ENCODE peak calls at places on chromosomes 2 and 18, in nine cellular contexts. Z is foreskin fibroblast, O is HFFc6, F is uterus, U is GM20000, P is RWPE1, W is AG09309, D is left ventricle myocardium inferior, T is mesothelial cell of epicardium. R is an unnamed sample.
A peak's percentile ranks its signal among the peaks of the same experiment; 100 is the strongest.

GRCh38 chr2:60529111-60529510 is 24.3 kb downstream of the BCL11A start:
- DNase-seq in Z (no peak), O (no peak), F (no peak), U (no peak), P (no peak), W (no peak), D (no peak), T (no peak), R (no peak)

GRCh38 chr2:173002751-173003541 is 72.7 kb upstream of the MAP3K20 start:
- DNase-seq in Z (no peak), O (no peak), F (no peak), U (no peak), P (no peak), W (no peak), D (no peak), T (no peak), R (no peak)

GRCh38 chr2:165357758-165358157 is 111.7 kb upstream of the CSRNP3 start:
- DNase-seq in Z (peak; percentile 78), O (peak; percentile 15), F (no peak), U (no peak), P (peak; percentile 44), W (peak; percentile 18), D (no peak), T (no peak), R (no peak)

GRCh38 chr2:97963079-97963406 is 32.7 kb downstream of the TMEM131 start:
- DNase-seq in Z (no peak), O (no peak), F (no peak), U (no peak), P (no peak), W (no peak), D (no peak), T (no peak), R (no peak)

GRCh38 chr18:25102657-25103056 is 249.3 kb downstream of the ZNF521 start:
- DNase-seq in Z (no peak), O (no peak), F (no peak), U (no peak), P (no peak), W (no peak), D (no peak), T (no peak), R (no peak)

GRCh38 chr18:5995626-5996025 is 100.3 kb upstream of the TMEM200C start:
- DNase-seq in Z (no peak), O (no peak), F (no peak), U (no peak), P (no peak), W (no peak), D (no peak), T (no peak), R (no peak)

GRCh38 chr18:47397671-47398319 is 146.3 kb upstream of the SKOR2 start:
- DNase-seq in Z (no peak), O (no peak), F (no peak), U (peak; percentile 38), P (no peak), W (no peak), D (no peak), T (no peak), R (peak; percentile 6)

GRCh38 chr2:97740590-97741182 is 27.3 kb downstream of the ZAP70 start:
- DNase-seq in Z (peak; percentile 43), O (no peak), F (no peak), U (peak; percentile 87), P (peak; percentile 36), W (no peak), D (peak; percentile 29), T (no peak), R (peak; percentile 63)

GRCh38 chr2:17959833-17960232 is 81.4 kb downstream of the KCNS3 start:
- DNase-seq in Z (no peak), O (no peak), F (no peak), U (no peak), P (no peak), W (no peak), D (no peak), T (no peak), R (no peak)

GRCh38 chr2:149715005-149715592 is 127.5 kb upstream of the MMADHC start:
- DNase-seq in Z (peak; percentile 75), O (peak; percentile 53), F (no peak), U (peak; percentile 3), P (peak; percentile 19), W (peak; percentile 33), D (no peak), T (no peak), R (no peak)

GRCh38 chr18:79970419-79971133 is 6.1 kb downstream of the HSBP1L1 start:
- DNase-seq in Z (no peak), O (no peak), F (no peak), U (no peak), P (no peak), W (no peak), D (no peak), T (no peak), R (no peak)

GRCh38 chr2:225173909-225174308 is 131.6 kb upstream of the DOCK10 start:
- DNase-seq in Z (peak; percentile 38), O (no peak), F (no peak), U (no peak), P (no peak), W (no peak), D (no peak), T (no peak), R (no peak)

DNA sequence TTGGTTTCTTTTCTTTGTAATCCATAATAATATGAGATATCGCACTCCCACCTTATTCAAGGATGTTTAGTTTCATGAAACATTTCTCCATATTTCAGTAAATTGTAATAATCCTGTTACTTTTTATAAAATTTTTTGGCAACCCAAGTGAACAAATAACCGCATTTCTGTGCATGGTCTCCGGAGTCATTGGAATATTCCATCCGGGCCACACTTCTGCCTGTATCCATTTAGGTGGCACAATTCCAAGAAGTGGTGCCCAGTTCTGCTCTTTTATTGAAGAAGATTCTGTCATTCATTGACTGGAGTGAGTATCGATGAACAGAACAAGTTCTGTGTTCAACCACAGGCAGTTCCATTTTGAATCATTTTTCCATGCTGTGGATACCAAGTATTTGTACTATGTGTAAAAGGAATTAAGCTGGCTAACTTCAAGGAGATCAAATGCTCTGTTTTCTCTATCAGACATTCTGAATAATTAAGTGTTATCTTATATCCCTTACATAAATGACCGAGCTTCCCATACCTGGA is 26.6 kb upstream of the ICOS start:
- DNase-seq in Z (peak; percentile 17), O (no peak), F (no peak), U (no peak), P (no peak), W (no peak), D (no peak), T (no peak), R (no peak)
- TF ChIP-seq CTCF in Z (no peak), O (peak; percentile 41), F (no peak), U (no peak), P (peak; percentile 34), W (no peak), D (no peak), T (no peak), R (no peak)

DNA sequence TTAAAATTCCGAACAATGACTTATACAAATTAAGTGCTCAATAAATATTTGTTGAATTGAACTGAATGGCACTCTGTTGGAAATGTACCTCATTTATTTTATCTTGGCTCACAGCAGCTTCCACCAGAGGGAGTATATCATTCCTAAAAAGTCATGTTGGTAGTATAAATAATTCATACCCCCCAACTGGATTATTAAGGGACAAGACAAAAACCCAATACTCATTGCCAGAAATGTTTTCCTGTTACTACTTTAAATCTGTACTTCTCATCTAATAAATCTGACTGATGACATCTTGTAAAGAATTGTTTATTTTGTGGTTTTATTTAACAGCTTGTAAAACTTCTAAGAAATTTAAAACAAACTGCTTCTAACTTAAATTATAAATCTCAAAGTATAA is 163.9 kb downstream of the CDH2 start:
- DNase-seq in Z (peak; percentile 29), O (no peak), F (no peak), U (no peak), P (no peak), W (no peak), D (no peak), T (no peak), R (no peak)
- TF ChIP-seq CTCF in Z (peak; percentile 51), O (peak; percentile 81), F (no peak), U (no peak), P (peak; percentile 39), W (peak; percentile 50), D (peak; percentile 54), T (no peak), R (peak; percentile 60)

DNA sequence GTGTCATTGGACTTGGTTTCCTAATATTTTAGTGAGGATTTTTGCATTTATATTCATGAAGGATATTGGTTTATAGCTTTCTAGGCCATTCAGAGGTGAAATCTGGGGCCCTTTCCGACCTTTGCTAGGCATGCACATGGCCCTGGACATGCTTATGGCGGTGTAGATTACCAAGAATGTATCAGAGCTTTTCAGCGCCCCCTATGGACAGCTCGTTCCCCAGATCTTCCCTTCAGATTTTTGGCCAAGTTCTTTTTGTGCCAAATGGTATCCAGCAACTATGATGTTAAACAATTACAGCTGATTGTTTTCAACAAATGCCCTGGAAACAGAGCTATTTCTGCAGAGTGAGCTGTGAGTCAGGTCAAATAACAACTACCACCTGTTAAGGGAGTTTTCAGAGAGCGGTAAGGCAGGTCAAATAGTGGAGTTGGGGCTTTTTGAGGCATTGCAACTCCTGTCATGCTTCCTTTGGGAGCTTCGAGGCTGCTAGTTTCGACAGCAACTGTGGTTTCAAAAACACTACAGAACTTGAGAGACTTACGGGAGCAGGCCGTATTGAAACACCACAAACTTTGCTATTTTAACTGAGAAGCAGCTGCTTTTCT is 188.3 kb downstream of the ZNF516 start:
- DNase-seq in Z (no peak), O (no peak), F (no peak), U (no peak), P (no peak), W (no peak), D (no peak), T (no peak), R (no peak)
- TF ChIP-seq CTCF in Z (no peak), O (peak; percentile 56), F (no peak), U (no peak), P (no peak), W (peak; percentile 3), D (no peak), T (peak; percentile 33), R (peak; percentile 20)

DNA sequence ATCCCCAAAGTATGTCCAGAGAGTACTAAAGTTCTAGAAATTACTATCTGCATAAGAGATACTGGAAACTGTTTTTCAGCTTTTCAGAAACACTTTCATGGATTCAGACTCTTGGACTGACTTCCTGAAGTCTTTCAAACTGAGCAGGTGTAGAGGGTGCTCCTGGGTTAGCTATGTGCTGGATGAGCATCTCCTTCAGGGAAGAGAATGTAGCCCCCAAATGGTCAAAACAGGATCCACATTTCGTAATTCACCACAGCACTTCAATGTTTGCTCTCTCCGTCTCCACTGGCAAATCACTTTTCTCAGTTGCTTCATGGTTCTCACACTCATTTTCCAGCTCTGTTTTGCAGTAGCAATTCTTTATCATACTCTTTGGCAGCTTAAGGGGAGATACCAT is 23.2 kb upstream of the SATB2 start:
- DNase-seq in Z (no peak), O (no peak), F (no peak), U (no peak), P (no peak), W (no peak), D (no peak), T (no peak), R (no peak)
- TF ChIP-seq CTCF in Z (no peak), O (no peak), F (no peak), U (no peak), P (no peak), W (no peak), D (no peak), T (no peak), R (no peak)

GRCh38 chr2:161414385-161415040 is 1.6 kb upstream of the TBR1 start:
- DNase-seq in Z (peak; percentile 66), O (peak; percentile 19), F (no peak), U (peak; percentile 56), P (peak; percentile 25), W (no peak), D (no peak), T (no peak), R (peak; percentile 55)
- TF ChIP-seq CTCF in Z (no peak), O (peak; percentile 8), F (no peak), U (no peak), P (no peak), W (no peak), D (no peak), T (no peak), R (peak; percentile 24)

GRCh38 chr2:193776988-193777387 is 1582.3 kb upstream of the TMEFF2 start:
- DNase-seq in Z (no peak), O (no peak), F (no peak), U (no peak), P (no peak), W (no peak), D (no peak), T (no peak), R (no peak)
- TF ChIP-seq CTCF in Z (no peak), O (no peak), F (no peak), U (no peak), P (no peak), W (no peak), D (no peak), T (no peak), R (no peak)

R was measured in neural crest cell.